ENCODE peak calls at places on chromosomes 6 and 20, in four cellular contexts. K is tibial nerve, R is GM04504, W is GM06990. F is an unnamed sample.
A peak's percentile ranks its signal among the peaks of the same experiment; 100 is the strongest.

GRCh38 chr6:81228912-81229540 is 523.5 kb downstream of the TENT5A start:
- DNase-seq in K (no peak), W (no peak), R (peak; percentile 44), F (no peak)

GRCh38 chr20:21571841-21572690 is 58.2 kb upstream of the NKX2-2 start:
- DNase-seq in W (no peak), K (no peak), R (no peak), F (peak; percentile 23)

GRCh38 chr6:168413018-168413720 is 27.8 kb upstream of the SMOC2 start:
- DNase-seq in R (no peak), W (no peak), K (no peak), F (no peak)

GRCh38 chr20:7971536-7972285 is 31.5 kb upstream of the HAO1 start:
- DNase-seq in K (no peak), R (peak; percentile 20), W (no peak), F (no peak)

GRCh38 chr6:39610229-39610628 is 115.0 kb downstream of the KIF6 start:
- DNase-seq in R (no peak), K (no peak), W (no peak), F (peak; percentile 29)

GRCh38 chr6:159097256-159097655 is 52.5 kb upstream of the TAGAP start:
- DNase-seq in K (no peak), W (no peak), R (no peak), F (no peak)

GRCh38 chr6:34047913-34048867 is 97.7 kb downstream of the GRM4 start:
- DNase-seq in R (no peak), K (no peak), W (no peak), F (no peak)

GRCh38 chr6:30411515-30412207 is 66.7 kb downstream of the RPP21 start:
- DNase-seq in K (no peak), W (peak; percentile 14), R (peak; percentile 19), F (peak; percentile 77)

GRCh38 chr6:1624848-1625341 is 15.2 kb downstream of the FOXC1 start:
- DNase-seq in K (no peak), R (no peak), W (no peak), F (peak; percentile 42)

GRCh38 chr6:149614352-149614751 is 34.2 kb downstream of the KATNA1 start:
- DNase-seq in W (no peak), R (peak; percentile 1), K (no peak), F (no peak)

GRCh38 chr6:29831776-29832175 is 4.2 kb downstream of the HLA-G start:
- DNase-seq in R (no peak), K (no peak), W (no peak), F (no peak)

GRCh38 chr6:2193931-2194330 is 51.5 kb downstream of the GMDS start:
- DNase-seq in W (no peak), K (no peak), R (no peak), F (no peak)

GRCh38 chr6:79384845-79385244 is 150.4 kb upstream of the HMGN3 start:
- DNase-seq in K (no peak), W (no peak), R (no peak), F (no peak)

GRCh38 chr20:37345339-37346231 is at the start of gene SRC:
- DNase-seq in W (peak; percentile 78), K (peak; percentile 71), R (peak; percentile 44), F (peak; percentile 87)

GRCh38 chr6:37638414-37639079 is 59.1 kb downstream of the MDGA1 start:
- DNase-seq in W (no peak), R (no peak), K (no peak), F (no peak)

GRCh38 chr6:89792881-89793280 is 26.7 kb downstream of the MDN1 start:
- DNase-seq in W (no peak), K (no peak), R (peak; percentile 3), F (peak; percentile 53)

GRCh38 chr6:90677440-90677839 is 90.6 kb upstream of the MAP3K7 start:
- DNase-seq in R (no peak), W (no peak), K (no peak), F (no peak)

GRCh38 chr6:150940951-150941350 is 75.4 kb downstream of the MTHFD1L start:
- DNase-seq in K (no peak), W (no peak), R (peak; percentile 93), F (no peak)

GRCh38 chr6:107677399-107677798 is 146.7 kb downstream of the SCML4 start:
- DNase-seq in K (no peak), R (no peak), W (no peak), F (no peak)

GRCh38 chr20:62733891-62734290 is 25.3 kb downstream of the NTSR1 start:
- DNase-seq in R (no peak), K (no peak), W (no peak), F (no peak)

GRCh38 chr6:77561768-77562314 is 91.0 kb upstream of the MEI4 start:
- DNase-seq in K (no peak), R (no peak), W (no peak), F (no peak)

GRCh38 chr20:10137533-10137932 is 81.1 kb upstream of the SNAP25 start:
- DNase-seq in K (no peak), W (no peak), R (no peak), F (no peak)

GRCh38 chr6:33549196-33549595 is 30.9 kb downstream of the BAK1 start:
- DNase-seq in W (no peak), R (no peak), K (no peak), F (no peak)

GRCh38 chr6:12403201-12403826 is 113.2 kb downstream of the EDN1 start:
- DNase-seq in R (no peak), W (no peak), K (no peak), F (no peak)

GRCh38 chr20:63232235-63233060 is 3.3 kb upstream of the BIRC7 start:
- DNase-seq in K (no peak), W (no peak), R (peak; percentile 76), F (peak; percentile 67)

GRCh38 chr6:33732819-33733218 is 13.9 kb downstream of the IP6K3 start:
- DNase-seq in R (no peak), K (no peak), W (no peak), F (no peak)

GRCh38 chr6:160048471-160048870 is 73.1 kb upstream of the SLC22A1 start:
- DNase-seq in R (no peak), K (no peak), W (no peak), F (no peak)

GRCh38 chr6:55046869-55047422 is 127.4 kb upstream of the HCRTR2 start:
- DNase-seq in K (no peak), R (no peak), W (no peak), F (peak; percentile 11)

GRCh38 chr6:27145731-27146455 is 101.6 kb upstream of the PRSS16 start:
- DNase-seq in K (peak; percentile 46), R (peak; percentile 71), W (peak; percentile 82), F (peak; percentile 85)

GRCh38 chr6:166419268-166419667 is 36.5 kb upstream of the MPC1 start:
- DNase-seq in W (peak; percentile 37), K (no peak), R (no peak), F (no peak)

GRCh38 chr6:72219536-72219935 is 333.2 kb downstream of the RIMS1 start:
- DNase-seq in W (no peak), K (no peak), R (no peak), F (no peak)

GRCh38 chr20:48538058-48538825 is 289.6 kb downstream of the PREX1 start:
- DNase-seq in R (peak; percentile 4), W (no peak), K (no peak), F (peak; percentile 65)

GRCh38 chr6:3088853-3089445 is 20.7 kb downstream of the RIPK1 start:
- DNase-seq in W (no peak), R (peak; percentile 52), K (no peak), F (peak; percentile 18)

GRCh38 chr20:42432485-42432884 is 757.2 kb downstream of the PTPRT start:
- DNase-seq in K (no peak), R (no peak), W (no peak), F (no peak)

GRCh38 chr6:161038229-161039003 is 46.8 kb downstream of the MAP3K4 start:
- DNase-seq in W (peak; percentile 60), R (peak; percentile 94), K (no peak), F (no peak)

GRCh38 chr6:40977085-40977484 is 61.9 kb downstream of the UNC5CL start:
- DNase-seq in W (no peak), R (no peak), K (no peak), F (no peak)